ENCODE peak calls at places on chromosomes 12 and 14, in eight cellular contexts. S is fibroblast of lung, Q is HFF-Myc, L is WERI-Rb-1, F is AG10803, C is AG04449, D is left ventricle myocardium inferior, K is prostate gland. J is an unnamed sample.
A peak's percentile ranks its signal among the peaks of the same experiment; 100 is the strongest.

GRCh38 chr14:58814476-58814875 is 176.7 kb downstream of the DACT1 start:
- DNase-seq in S (peak; percentile 84), Q (no peak), L (no peak), F (no peak), C (no peak), D (no peak), K (no peak), J (no peak)

GRCh38 chr14:100761481-100761880 is 34.8 kb downstream of the DLK1 start:
- DNase-seq in S (peak; percentile 92), Q (peak; percentile 36), L (no peak), F (peak; percentile 78), C (peak; percentile 63), D (no peak), K (no peak), J (peak; percentile 73)

GRCh38 chr14:100828448-100828834 is 2.5 kb downstream of the MEG3 start:
- DNase-seq in S (no peak), Q (no peak), L (no peak), F (no peak), C (no peak), D (no peak), K (no peak), J (no peak)

GRCh38 chr12:3622021-3622731 is 130.7 kb downstream of the CRACR2A start:
- DNase-seq in S (no peak), Q (no peak), L (no peak), F (peak; percentile 29), C (no peak), D (no peak), K (no peak), J (no peak)

GRCh38 chr12:93419388-93420034 is 22.2 kb downstream of the UBE2N start:
- DNase-seq in S (peak; percentile 55), Q (peak; percentile 21), L (no peak), F (peak; percentile 74), C (no peak), D (no peak), K (no peak), J (peak; percentile 42)

GRCh38 chr12:124168016-124168415 is 126.9 kb upstream of the RFLNA start:
- DNase-seq in S (no peak), Q (no peak), L (no peak), F (no peak), C (no peak), D (no peak), K (no peak), J (no peak)

GRCh38 chr14:99189201-99189801 is 82.7 kb downstream of the BCL11B start:
- DNase-seq in S (no peak), Q (no peak), L (no peak), F (no peak), C (no peak), D (no peak), K (no peak), J (no peak)

GRCh38 chr12:93645702-93646101 is 31.5 kb upstream of the CRADD start:
- DNase-seq in S (peak; percentile 69), Q (no peak), L (no peak), F (peak; percentile 43), C (no peak), D (no peak), K (no peak), J (no peak)

GRCh38 chr14:105419305-105420091 is at the start of gene MTA1:
- DNase-seq in S (peak; percentile 15), Q (no peak), L (no peak), F (peak; percentile 30), C (no peak), D (peak; percentile 56), K (no peak), J (no peak)

GRCh38 chr12:89486231-89486630 is 38.4 kb downstream of the GALNT4 start:
- DNase-seq in S (no peak), Q (no peak), L (no peak), F (no peak), C (no peak), D (no peak), K (no peak), J (no peak)

GRCh38 chr12:128951448-128951847 is 98.2 kb downstream of the GLT1D1 start:
- DNase-seq in S (no peak), Q (no peak), L (peak; percentile 30), F (no peak), C (no peak), D (no peak), K (no peak), J (no peak)

GRCh38 chr12:104736307-104736706 is 221.8 kb downstream of the SLC41A2 start:
- DNase-seq in S (peak; percentile 70), Q (peak; percentile 88), L (no peak), F (peak; percentile 93), C (peak; percentile 50), D (no peak), K (no peak), J (peak; percentile 85)
- TF ChIP-seq CTCF in S (peak; percentile 4), Q (peak; percentile 15), L (no peak), F (peak; percentile 16), C (peak; percentile 13), D (no peak), K (no peak), J (peak; percentile 27)

GRCh38 chr14:22596354-22596879 is 1.7 kb upstream of the ABHD4 start:
- DNase-seq in S (no peak), Q (no peak), L (no peak), F (no peak), C (no peak), D (no peak), K (no peak), J (no peak)

GRCh38 chr14:22597771-22598098 is 365 bp upstream of the ABHD4 start:
- DNase-seq in S (no peak), Q (no peak), L (no peak), F (no peak), C (no peak), D (no peak), K (no peak), J (no peak)

GRCh38 chr14:22598896-22599244 is 770 bp downstream of the ABHD4 start:
- DNase-seq in S (peak; percentile 69), Q (no peak), L (peak; percentile 19), F (peak; percentile 60), C (no peak), D (no peak), K (peak; percentile 67), J (no peak)

GRCh38 chr14:22598099-22598895 is at the start of gene ABHD4:
- DNase-seq in S (peak; percentile 58), Q (no peak), L (peak; percentile 79), F (peak; percentile 57), C (no peak), D (peak; percentile 87), K (peak; percentile 82), J (no peak)

DNA sequence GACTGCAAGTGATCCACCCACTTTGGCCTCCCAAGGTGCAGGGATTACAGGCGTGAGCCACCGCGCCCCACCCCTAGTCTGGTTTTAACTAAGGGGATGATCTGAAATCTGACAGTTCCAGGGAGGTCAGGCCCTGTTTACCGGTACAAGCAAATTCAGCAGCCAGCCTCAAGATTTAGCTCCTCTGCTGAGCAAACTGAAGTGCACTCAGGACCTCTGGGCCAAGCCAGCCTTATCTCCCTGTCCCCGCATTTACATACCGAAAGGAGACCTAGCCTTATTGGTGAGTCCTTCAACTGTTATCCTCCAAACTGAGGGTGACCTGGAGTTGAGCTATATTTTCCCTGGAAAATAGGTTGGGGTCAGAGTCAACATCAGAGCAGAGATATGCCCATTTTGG is 835 bp upstream of the ABHD4 start:
- DNase-seq in S (no peak), Q (no peak), L (no peak), F (no peak), C (no peak), D (no peak), K (no peak), J (no peak)
- H3K4me3 ChIP-seq in S (no peak overlapping the region), Q (no peak overlapping the region), L (no peak overlapping the region), F (peak overlapping the region; percentile 96), C (no peak overlapping the region), D (peak overlapping the region; percentile 84), K (no peak overlapping the region), J (no peak overlapping the region)

GRCh38 chr14:75259510-75259855 is 19.1 kb upstream of the FOS start:
- DNase-seq in S (peak; percentile 69), Q (no peak), L (peak; percentile 36), F (peak; percentile 62), C (no peak), D (no peak), K (no peak), J (no peak)
- TF ChIP-seq CTCF in S (peak; percentile 14), Q (no peak), L (peak; percentile 15), F (peak; percentile 42), C (peak; percentile 4), D (peak; percentile 42), K (no peak), J (peak; percentile 30)

DNA sequence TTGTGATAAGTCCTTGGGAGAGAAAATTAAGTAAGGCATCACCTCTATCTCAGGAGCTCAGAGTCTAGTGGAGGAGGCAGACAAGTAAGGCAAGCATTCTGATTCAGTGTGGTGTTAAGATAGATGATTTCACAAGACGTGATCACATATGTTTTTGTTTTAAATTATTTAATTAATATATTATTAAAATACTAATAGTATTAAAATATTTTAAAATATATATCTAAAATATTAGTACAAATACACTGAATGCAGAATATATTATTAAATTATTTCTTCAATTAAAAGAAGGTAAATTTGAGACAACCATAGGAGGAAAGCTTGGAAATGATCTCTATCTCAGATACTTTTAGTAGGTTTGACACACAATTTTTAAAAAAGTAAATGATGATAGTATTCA is 51.5 kb upstream of the ANO4 start:
- DNase-seq in S (no peak), Q (no peak), L (no peak), F (no peak), C (no peak), D (no peak), K (no peak), J (no peak)
- H3K4me3 ChIP-seq in S (no peak overlapping the region), Q (no peak overlapping the region), L (no peak overlapping the region), F (no peak overlapping the region), C (no peak overlapping the region), D (no peak overlapping the region), K (no peak overlapping the region), J (no peak overlapping the region)

DNA sequence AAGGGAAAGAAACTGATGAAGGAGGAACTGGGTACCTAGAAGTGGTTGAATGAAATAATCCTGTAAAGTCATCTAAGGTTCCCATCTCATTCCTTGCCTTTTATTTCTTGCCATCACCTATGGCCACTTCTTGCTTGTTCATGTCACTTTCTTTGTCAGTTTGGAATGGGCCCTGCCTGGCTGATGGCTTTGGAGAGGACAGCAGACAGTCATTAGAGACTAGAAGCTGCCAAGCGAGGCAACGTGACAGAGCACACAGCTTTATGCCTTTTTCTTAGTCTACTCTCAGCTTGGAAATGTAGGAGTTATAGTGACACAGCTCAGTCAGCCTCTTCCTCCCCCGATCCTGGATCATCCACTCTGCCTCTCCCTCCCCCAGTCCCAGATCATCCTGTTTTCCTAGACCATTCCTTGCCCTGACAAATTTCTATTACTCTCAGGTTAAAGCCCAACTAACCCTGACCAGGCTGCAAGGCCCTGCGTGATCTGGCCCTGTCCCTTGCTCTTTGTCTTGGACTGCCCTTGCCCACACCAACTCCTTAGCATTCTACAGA is 26.6 kb downstream of the ETV6 start:
- DNase-seq in S (no peak), Q (no peak), L (no peak), F (no peak), C (no peak), D (no peak), K (no peak), J (no peak)
- TF ChIP-seq CTCF in S (no peak), Q (no peak), L (no peak), F (no peak), C (no peak), D (no peak), K (no peak), J (no peak)

DNA sequence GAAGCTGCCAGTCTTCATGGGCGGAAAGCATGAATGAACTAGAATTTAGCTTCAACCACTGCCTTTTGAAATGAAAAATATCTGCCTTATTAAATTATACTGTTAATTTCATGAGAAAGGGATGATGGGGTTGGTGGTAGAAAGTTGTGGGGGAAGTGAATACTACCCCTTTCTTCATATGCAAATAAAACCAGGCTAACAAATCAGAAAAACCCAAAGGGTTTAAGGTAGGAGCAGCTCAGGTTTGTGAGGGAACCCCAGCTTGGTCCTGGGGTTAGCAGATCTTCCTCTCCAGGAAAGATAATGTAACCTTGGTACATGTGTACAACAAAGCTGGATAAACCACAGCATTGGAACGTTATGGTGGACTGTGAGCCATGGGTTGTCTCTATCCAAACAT is 84.0 kb downstream of the PPP2R5C start:
- DNase-seq in S (no peak), Q (no peak), L (no peak), F (no peak), C (no peak), D (no peak), K (no peak), J (no peak)
- H3K4me3 ChIP-seq in S (no peak overlapping the region), Q (no peak overlapping the region), L (no peak overlapping the region), F (no peak overlapping the region), C (no peak overlapping the region), D (no peak overlapping the region), K (no peak overlapping the region), J (no peak overlapping the region)